ENCODE peak calls at places on chromosomes 12 and 14, in six cellular contexts. Y, J, N, H, L and C are unnamed samples.

GRCh38 chr12:105487961-105488360 is 157.5 kb downstream of the C12orf75 start:
- DNase-seq in Y (no peak), J (no peak), N (no peak), H (no peak), L (no peak), C (no peak)

GRCh38 chr14:23569443-23570151 is 2.0 kb upstream of the AP1G2 start:
- DNase-seq in Y (no peak), J (no peak), N (no peak), H (peak), L (no peak), C (no peak)

GRCh38 chr12:6141048-6141447 is 16.6 kb upstream of the VWF start:
- DNase-seq in Y (no peak), J (no peak), N (no peak), H (peak), L (peak), C (no peak)

GRCh38 chr14:105489607-105490317 is 1.3 kb upstream of the TEDC1 start:
- DNase-seq in Y (peak), J (peak), N (peak), H (peak), L (peak), C (no peak)

GRCh38 chr14:35355981-35356839 is 48.3 kb downstream of the NFKBIA start:
- DNase-seq in Y (no peak), J (no peak), N (no peak), H (peak), L (no peak), C (no peak)

GRCh38 chr14:104458845-104459244 is 120.7 kb upstream of the C14orf180 start:
- DNase-seq in Y (no peak), J (no peak), N (no peak), H (peak), L (no peak), C (no peak)

GRCh38 chr12:28966049-28966778 is 182.9 kb upstream of the FAR2 start:
- DNase-seq in Y (no peak), J (no peak), N (no peak), H (no peak), L (no peak), C (no peak)

GRCh38 chr14:93788557-93789365 is 476 bp upstream of the PRIMA1 start:
- DNase-seq in Y (no peak), J (peak), N (peak), H (peak), L (no peak), C (no peak)

GRCh38 chr12:28604240-28604639 is 414.0 kb downstream of the CCDC91 start:
- DNase-seq in Y (no peak), J (no peak), N (no peak), H (no peak), L (no peak), C (no peak)

GRCh38 chr14:61759878-61760277 is 2.3 kb upstream of the SNAPC1 start:
- DNase-seq in Y (no peak), J (no peak), N (no peak), H (no peak), L (no peak), C (no peak)

GRCh38 chr12:122421263-122421814 is 1.1 kb downstream of the CLIP1 start:
- DNase-seq in Y (no peak), J (peak), N (peak), H (no peak), L (no peak), C (no peak)

GRCh38 chr14:60133487-60133886 is 31.7 kb downstream of the DHRS7 start:
- DNase-seq in Y (no peak), J (no peak), N (no peak), H (no peak), L (no peak), C (no peak)

GRCh38 chr12:71069317-71069716 is 88.5 kb downstream of the TSPAN8 start:
- DNase-seq in Y (no peak), J (no peak), N (no peak), H (no peak), L (no peak), C (no peak)

GRCh38 chr14:94936411-94936892 is 166.5 kb upstream of the GSC start:
- DNase-seq in Y (no peak), J (peak), N (peak), H (peak), L (no peak), C (no peak)

GRCh38 chr12:89461649-89462612 is 62.7 kb downstream of the GALNT4 start:
- DNase-seq in Y (no peak), J (no peak), N (peak), H (no peak), L (no peak), C (no peak)

GRCh38 chr14:75619598-75619997 is 41.1 kb downstream of the ERG28 start:
- DNase-seq in Y (no peak), J (no peak), N (no peak), H (no peak), L (no peak), C (no peak)

GRCh38 chr14:58772814-58773620 is 135.3 kb downstream of the DACT1 start:
- DNase-seq in Y (no peak), J (no peak), N (no peak), H (peak), L (no peak), C (no peak)

GRCh38 chr14:60651936-60652673 is 2.8 kb upstream of the SIX1 start:
- DNase-seq in Y (no peak), J (no peak), N (no peak), H (no peak), L (no peak), C (no peak)

GRCh38 chr12:131621701-131622421 is 89.0 kb upstream of the SFSWAP start:
- DNase-seq in Y (no peak), J (peak), N (no peak), H (peak), L (no peak), C (no peak)

GRCh38 chr14:81313775-81314429 is 86.2 kb downstream of the STON2 start:
- DNase-seq in Y (no peak), J (no peak), N (no peak), H (no peak), L (no peak), C (no peak)

GRCh38 chr14:104443391-104444158 is 136.0 kb upstream of the C14orf180 start:
- DNase-seq in Y (no peak), J (no peak), N (no peak), H (peak), L (no peak), C (no peak)

GRCh38 chr12:22271036-22271435 is 63.5 kb downstream of the ST8SIA1 start:
- DNase-seq in Y (no peak), J (no peak), N (peak), H (no peak), L (no peak), C (no peak)

GRCh38 chr12:4121506-4122020 is 152.0 kb upstream of the CCND2 start:
- DNase-seq in Y (no peak), J (no peak), N (no peak), H (peak), L (no peak), C (no peak)

GRCh38 chr14:24418492-24418873 is 11.0 kb downstream of the CBLN3 start:
- DNase-seq in Y (no peak), J (no peak), N (no peak), H (no peak), L (no peak), C (no peak)

GRCh38 chr14:69953266-69953905 is 74.2 kb downstream of the SMOC1 start:
- DNase-seq in Y (no peak), J (peak), N (no peak), H (no peak), L (no peak), C (no peak)

GRCh38 chr14:103021817-103022668 is 35.3 kb downstream of the CDC42BPB start:
- DNase-seq in Y (no peak), J (peak), N (no peak), H (no peak), L (no peak), C (no peak)

GRCh38 chr14:99516156-99517045 is 35.2 kb downstream of the CCNK start:
- DNase-seq in Y (no peak), J (no peak), N (no peak), H (peak), L (no peak), C (no peak)

GRCh38 chr14:31263485-31264133 is 56.0 kb upstream of the HECTD1 start:
- DNase-seq in Y (no peak), J (no peak), N (peak), H (peak), L (no peak), C (no peak)

GRCh38 chr14:104558231-104559042 is 21.1 kb upstream of the C14orf180 start:
- DNase-seq in Y (no peak), J (no peak), N (no peak), H (no peak), L (no peak), C (no peak)

GRCh38 chr14:73467377-73467776 is 9.0 kb upstream of the NUMB start:
- DNase-seq in Y (peak), J (no peak), N (no peak), H (peak), L (peak), C (no peak)

GRCh38 chr12:17214910-17215309 is 608.9 kb upstream of the LMO3 start:
- DNase-seq in Y (no peak), J (no peak), N (no peak), H (no peak), L (no peak), C (no peak)

GRCh38 chr12:9134981-9135628 is 19.4 kb upstream of the A2M start:
- DNase-seq in Y (no peak), J (no peak), N (peak), H (no peak), L (no peak), C (no peak)

GRCh38 chr12:132110677-132111076 is 33.4 kb downstream of the DDX51 start:
- DNase-seq in Y (no peak), J (no peak), N (no peak), H (no peak), L (no peak), C (no peak)

GRCh38 chr12:53467880-53468279 is 16.0 kb downstream of the PCBP2 start:
- DNase-seq in Y (no peak), J (no peak), N (no peak), H (no peak), L (no peak), C (no peak)

GRCh38 chr14:65042731-65043372 is 56.2 kb downstream of the FNTB start:
- DNase-seq in Y (no peak), J (no peak), N (no peak), H (no peak), L (no peak), C (no peak)

GRCh38 chr12:54378791-54379400 is 5.6 kb downstream of the ZNF385A start:
- DNase-seq in Y (no peak), J (peak), N (peak), H (peak), L (no peak), C (no peak)

GRCh38 chr14:80455031-80455430 is 243.7 kb upstream of the DIO2 start:
- DNase-seq in Y (no peak), J (no peak), N (no peak), H (no peak), L (no peak), C (no peak)

GRCh38 chr14:45990252-45990651 is 661.3 kb downstream of the RPL10L start:
- DNase-seq in Y (no peak), J (no peak), N (no peak), H (no peak), L (no peak), C (no peak)